ENCODE peak calls at places on chromosomes 12 and 14, in nine cellular contexts. J, S, I, Q, M, H, G, F and T are unnamed samples.

GRCh38 chr12:47783821-47784819 is 11.1 kb downstream of the SLC48A1 start:
- DNase-seq in J (no peak), S (no peak), I (no peak), Q (peak; percentile 35), M (no peak), H (no peak), G (no peak), F (no peak), T (no peak)

GRCh38 chr12:7131502-7131866 is 1.3 kb downstream of the CLSTN3 start:
- DNase-seq in J (no peak), S (no peak), I (no peak), Q (no peak), M (no peak), H (no peak), G (no peak), F (no peak), T (no peak)

GRCh38 chr12:91786490-91787272 is 359.0 kb downstream of the BTG1 start:
- DNase-seq in J (no peak), S (no peak), I (no peak), Q (no peak), M (no peak), H (no peak), G (no peak), F (no peak), T (no peak)

GRCh38 chr12:116354950-116355779 is 77.7 kb upstream of the MED13L start:
- DNase-seq in J (no peak), S (no peak), I (no peak), Q (no peak), M (no peak), H (no peak), G (no peak), F (peak; percentile 22), T (no peak)

GRCh38 chr14:105485720-105486332 is 860 bp upstream of the CRIP1 start:
- DNase-seq in J (no peak), S (peak; percentile 58), I (no peak), Q (no peak), M (peak; percentile 65), H (peak; percentile 73), G (no peak), F (no peak), T (no peak)

GRCh38 chr12:2341871-2342270 is 289.1 kb downstream of the CACNA1C start:
- DNase-seq in J (no peak), S (no peak), I (no peak), Q (no peak), M (no peak), H (no peak), G (no peak), F (no peak), T (no peak)

GRCh38 chr12:56941299-56942017 is 7.2 kb upstream of the SDR9C7 start:
- DNase-seq in J (no peak), S (no peak), I (no peak), Q (no peak), M (peak; percentile 53), H (no peak), G (peak; percentile 18), F (no peak), T (peak; percentile 32)

GRCh38 chr12:66232258-66232657 is 43.2 kb downstream of the IRAK3 start:
- DNase-seq in J (peak; percentile 47), S (no peak), I (no peak), Q (no peak), M (no peak), H (no peak), G (no peak), F (no peak), T (no peak)

GRCh38 chr14:74290415-74290814 is 12.3 kb downstream of the ABCD4 start:
- DNase-seq in J (no peak), S (no peak), I (no peak), Q (no peak), M (peak; percentile 22), H (no peak), G (no peak), F (no peak), T (no peak)

GRCh38 chr12:130764073-130764472 is 48.0 kb upstream of the RIMBP2 start:
- DNase-seq in J (no peak), S (no peak), I (no peak), Q (no peak), M (no peak), H (no peak), G (no peak), F (no peak), T (no peak)

GRCh38 chr12:790253-790563 is 37.8 kb downstream of the WNK1 start:
- DNase-seq in J (no peak), S (no peak), I (no peak), Q (no peak), M (no peak), H (no peak), G (no peak), F (no peak), T (no peak)

GRCh38 chr12:38998887-38999482 is 93.6 kb upstream of the CPNE8 start:
- DNase-seq in J (no peak), S (no peak), I (no peak), Q (no peak), M (no peak), H (no peak), G (no peak), F (no peak), T (no peak)

GRCh38 chr12:98514984-98515367 is 414 bp upstream of the TMPO start:
- DNase-seq in J (no peak), S (no peak), I (no peak), Q (no peak), M (no peak), H (no peak), G (no peak), F (no peak), T (no peak)

GRCh38 chr14:77660754-77661153 is 44.3 kb upstream of the SPTLC2 start:
- DNase-seq in J (no peak), S (no peak), I (no peak), Q (no peak), M (no peak), H (no peak), G (no peak), F (no peak), T (no peak)

GRCh38 chr14:21308132-21308478 is 28.2 kb downstream of the RPGRIP1 start:
- DNase-seq in J (no peak), S (no peak), I (no peak), Q (no peak), M (no peak), H (no peak), G (no peak), F (no peak), T (no peak)
- H3K4me3 ChIP-seq in J (peak overlapping the region; percentile 35), S (peak overlapping the region; percentile 26), I (no peak overlapping the region), Q (peak overlapping the region; percentile 47), M (peak overlapping the region; percentile 35), H (peak overlapping the region; percentile 34), G (peak overlapping the region; percentile 2), F (peak overlapping the region; percentile 41), T (no peak overlapping the region)

GRCh38 chr12:70240677-70241076 is 2.6 kb upstream of the CNOT2 start:
- DNase-seq in J (no peak), S (no peak), I (no peak), Q (no peak), M (no peak), H (no peak), G (no peak), F (no peak), T (no peak)

GRCh38 chr12:70245458-70245857 is 2.2 kb downstream of the CNOT2 start:
- DNase-seq in J (no peak), S (no peak), I (no peak), Q (no peak), M (no peak), H (no peak), G (no peak), F (no peak), T (no peak)

GRCh38 chr12:70241845-70242244 is 1.4 kb upstream of the CNOT2 start:
- DNase-seq in J (no peak), S (no peak), I (no peak), Q (no peak), M (no peak), H (no peak), G (no peak), F (no peak), T (no peak)

GRCh38 chr12:70243510-70244331 is 488 bp downstream of the CNOT2 start:
- DNase-seq in J (peak; percentile 60), S (peak; percentile 75), I (peak; percentile 65), Q (peak; percentile 81), M (peak; percentile 61), H (peak; percentile 85), G (peak; percentile 74), F (peak; percentile 89), T (peak; percentile 17)

GRCh38 chr12:70242695-70243509 is at the start of gene CNOT2:
- DNase-seq in J (peak; percentile 88), S (peak; percentile 92), I (peak; percentile 88), Q (peak; percentile 93), M (peak; percentile 77), H (peak; percentile 93), G (peak; percentile 87), F (peak; percentile 96), T (peak; percentile 89)
- H3K4me1 ChIP-seq in J (peaks cover 21% of the 10 kb centered on the region), S (peaks cover 7% of the 10 kb centered on the region), I (peaks cover 40% of the 10 kb centered on the region), Q (peaks cover 46% of the 10 kb centered on the region), M (peaks cover 29% of the 10 kb centered on the region), H (peaks cover 17% of the 10 kb centered on the region), G (peaks cover 3% of the 10 kb centered on the region), F (peaks cover 44% of the 10 kb centered on the region), T (no peaks in the 10 kb centered on the region)

GRCh38 chr12:15633201-15633600 is 156.0 kb downstream of the EPS8 start:
- DNase-seq in J (no peak), S (no peak), I (no peak), Q (no peak), M (no peak), H (no peak), G (no peak), F (no peak), T (no peak)

GRCh38 chr12:15634010-15634676 is 155.0 kb downstream of the EPS8 start:
- DNase-seq in J (no peak), S (no peak), I (no peak), Q (no peak), M (no peak), H (no peak), G (no peak), F (no peak), T (no peak)

GRCh38 chr12:15631007-15631715 is 158.0 kb downstream of the EPS8 start:
- DNase-seq in J (no peak), S (no peak), I (no peak), Q (no peak), M (no peak), H (no peak), G (no peak), F (no peak), T (no peak)

GRCh38 chr12:15629761-15630160 is 159.4 kb downstream of the EPS8 start:
- DNase-seq in J (no peak), S (no peak), I (no peak), Q (no peak), M (no peak), H (no peak), G (no peak), F (no peak), T (no peak)

DNA sequence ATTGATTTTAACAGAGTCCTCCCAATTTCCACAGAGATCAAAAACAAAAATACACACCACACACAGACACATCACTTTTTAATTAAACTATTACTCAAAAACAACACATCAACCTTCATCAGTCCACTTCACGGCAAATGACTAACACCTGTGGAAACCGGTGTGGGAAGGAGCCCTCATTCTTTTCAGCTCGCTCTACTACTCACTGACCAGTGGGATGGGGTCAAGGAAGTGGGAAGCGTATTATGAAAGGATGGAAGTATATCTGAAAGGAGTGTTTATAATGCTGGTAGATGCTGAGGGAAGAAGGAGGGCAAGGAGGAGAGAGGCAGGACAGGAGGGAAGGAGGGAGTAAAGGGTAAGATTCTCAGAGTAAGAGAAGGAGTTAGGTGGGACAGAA is 156.5 kb downstream of the EPS8 start:
- DNase-seq in J (no peak), S (no peak), I (no peak), Q (no peak), M (no peak), H (no peak), G (no peak), F (no peak), T (no peak)
- H3K27ac ChIP-seq in J (no peak overlapping the region), S (peak overlapping the region; percentile 15), I (no peak overlapping the region), Q (no peak overlapping the region), M (peak overlapping the region; percentile 29), H (no peak overlapping the region), G (no peak overlapping the region), F (no peak overlapping the region), T (peak overlapping the region; percentile 52)

GRCh38 chr12:128266559-128267245 is at the start of gene TMEM132C:
- DNase-seq in J (no peak), S (no peak), I (no peak), Q (no peak), M (no peak), H (no peak), G (peak; percentile 17), F (no peak), T (no peak)
- H3K4me3 ChIP-seq in J (peak within 1 kb of the TSS; percentile 34), S (peak within 1 kb of the TSS; percentile 30), I (no peak within 1 kb of the TSS), Q (peak within 1 kb of the TSS; percentile 44), M (no peak within 1 kb of the TSS), H (peak within 1 kb of the TSS; percentile 41), G (peak within 1 kb of the TSS; percentile 42), F (peak within 1 kb of the TSS; percentile 31), T (peak within 1 kb of the TSS; percentile 35)